ENCODE peak calls at places on chromosomes 7 and 10, in four cellular contexts. Q is SW 1271, W is H7, J is neural progenitor cell. L is an unnamed sample.
A peak's percentile ranks its signal among the peaks of the same experiment; 100 is the strongest.

GRCh38 chr10:121886997-121887622 is 40.7 kb downstream of the ATE1 start:
- DNase-seq in J (peak; percentile 82), Q (peak; percentile 9), W (peak; percentile 62), L (peak; percentile 3)

GRCh38 chr7:71772783-71773182 is 639.4 kb downstream of the CALN1 start:
- DNase-seq in Q (no peak), W (no peak), J (no peak), L (no peak)

GRCh38 chr7:75639893-75640600 is 98.7 kb downstream of the HIP1 start:
- DNase-seq in J (no peak), W (no peak), Q (no peak), L (no peak)

GRCh38 chr7:134823400-134823799 is 44.0 kb downstream of the CALD1 start:
- DNase-seq in Q (no peak), W (no peak), J (no peak), L (no peak)

GRCh38 chr7:15684834-15685233 is 1.6 kb downstream of the MEOX2 start:
- DNase-seq in W (peak; percentile 16), J (peak; percentile 61), Q (no peak), L (no peak)

GRCh38 chr7:112646787-112647186 is 143.4 kb downstream of the TMEM168 start:
- DNase-seq in W (peak; percentile 14), J (peak; percentile 77), Q (no peak), L (no peak)

GRCh38 chr10:24249829-24250415 is 41.0 kb downstream of the KIAA1217 start:
- DNase-seq in W (no peak), J (no peak), Q (no peak), L (no peak)

GRCh38 chr7:101673951-101674350 is 44.9 kb upstream of the MYL10 start:
- DNase-seq in Q (no peak), W (no peak), J (no peak), L (no peak)

GRCh38 chr7:44461387-44461786 is 29.1 kb downstream of the NUDCD3 start:
- DNase-seq in Q (no peak), W (no peak), J (no peak), L (peak; percentile 41)

GRCh38 chr7:34982371-34983019 is 54.8 kb downstream of the DPY19L1 start:
- DNase-seq in J (no peak), Q (no peak), W (no peak), L (no peak)

L was measured in activated T-helper 1 cell treated with anti-CD3 and anti-CD28 coated beads, Interleukin-12 subunit alpha, Interleukin-12 subunit beta, Interleukin-2, Interleukin-4 antibody, amounts not matched to agents 30 ng/mL and 10 ng/mL and 1 ng/mL, durations not matched to agents 14 hours and 24 hours and 36 hours.